ENCODE peak calls at places on chromosomes 12 and 14, in four cellular contexts. One of them, this sample, is unnamed.

GRCh38 chr12:131280426-131280825 is 326.7 kb downstream of the ADGRD1 start:
- DNase-seq in HepG2: no peak
- DNase-seq in GM12878: no peak
- DNase-seq in HEK293T: no peak
- DNase-seq in this sample: no peak

GRCh38 chr12:62224601-62225000 is 35.6 kb upstream of the USP15 start:
- DNase-seq in HepG2: no peak
- DNase-seq in HEK293T: no peak
- DNase-seq in GM12878: no peak
- DNase-seq in this sample: no peak

GRCh38 chr14:104526723-104527645 is 52.6 kb upstream of the C14orf180 start:
- DNase-seq in HEK293T: no peak
- DNase-seq in HepG2: no peak
- DNase-seq in GM12878: no peak
- DNase-seq in this sample: no peak

GRCh38 chr14:105935384-105935783 is 409.0 kb downstream of the TMEM121 start:
- DNase-seq in GM12878: no peak
- DNase-seq in HEK293T: no peak
- DNase-seq in HepG2: no peak
- DNase-seq in this sample: no peak

GRCh38 chr14:59870277-59871165 is at the start of gene RTN1:
- DNase-seq in GM12878: no peak
- DNase-seq in HepG2: no peak
- DNase-seq in HEK293T: peak; percentile 69
- DNase-seq in this sample: no peak

GRCh38 chr12:85191-85666 is 18.7 kb downstream of the IQSEC3 start:
- DNase-seq in HEK293T: no peak
- DNase-seq in HepG2: no peak
- DNase-seq in GM12878: no peak
- DNase-seq in this sample: no peak

GRCh38 chr14:101791919-101792572 is 30.5 kb downstream of the PPP2R5C start:
- DNase-seq in HepG2: no peak
- DNase-seq in HEK293T: no peak
- DNase-seq in GM12878: no peak
- DNase-seq in this sample: no peak

GRCh38 chr12:7966558-7966957 is 30.6 kb upstream of the SLC2A3 start:
- DNase-seq in HepG2: no peak
- DNase-seq in HEK293T: no peak
- DNase-seq in GM12878: no peak
- DNase-seq in this sample: no peak

GRCh38 chr14:106872619-106873446 is 1346.5 kb downstream of the TMEM121 start:
- DNase-seq in GM12878: no peak
- DNase-seq in HepG2: peak; percentile 84
- DNase-seq in HEK293T: peak; percentile 20
- DNase-seq in this sample: peak; percentile 17

GRCh38 chr12:97640826-97641225 is 178.2 kb downstream of the RMST start:
- DNase-seq in HEK293T: no peak
- DNase-seq in GM12878: no peak
- DNase-seq in HepG2: no peak
- DNase-seq in this sample: no peak

GRCh38 chr14:65916055-65916454 is 503.5 kb downstream of the FUT8 start:
- DNase-seq in HEK293T: no peak
- DNase-seq in HepG2: no peak
- DNase-seq in GM12878: no peak
- DNase-seq in this sample: no peak

GRCh38 chr12:58420496-58420895 is 479.1 kb downstream of the ATP23 start:
- DNase-seq in HepG2: no peak
- DNase-seq in HEK293T: no peak
- DNase-seq in GM12878: no peak
- DNase-seq in this sample: no peak

GRCh38 chr12:118287728-118288127 is 85.0 kb downstream of the TAOK3 start:
- DNase-seq in GM12878: no peak
- DNase-seq in HEK293T: no peak
- DNase-seq in HepG2: no peak
- DNase-seq in this sample: no peak

GRCh38 chr12:6963016-6963731 is 7.3 kb downstream of the PHB2 start:
- DNase-seq in HEK293T: no peak
- DNase-seq in GM12878: no peak
- DNase-seq in HepG2: no peak
- DNase-seq in this sample: no peak

GRCh38 chr12:5376591-5377207 is 55.2 kb upstream of the NTF3 start:
- DNase-seq in GM12878: no peak
- DNase-seq in HEK293T: no peak
- DNase-seq in HepG2: no peak
- DNase-seq in this sample: no peak

GRCh38 chr14:65352964-65353530 is 59.5 kb upstream of the FUT8 start:
- DNase-seq in GM12878: no peak
- DNase-seq in HEK293T: no peak
- DNase-seq in HepG2: no peak
- DNase-seq in this sample: no peak

GRCh38 chr14:64721391-64721791 is 17.2 kb downstream of the PLEKHG3 start:
- DNase-seq in HEK293T: no peak
- DNase-seq in HepG2: no peak
- DNase-seq in GM12878: no peak
- DNase-seq in this sample: no peak

GRCh38 chr12:90099288-90099687 is 390.6 kb upstream of the ATP2B1 start:
- DNase-seq in GM12878: no peak
- DNase-seq in HepG2: no peak
- DNase-seq in HEK293T: no peak
- DNase-seq in this sample: no peak

GRCh38 chr14:74649167-74649566 is 37.1 kb upstream of the LTBP2 start:
- DNase-seq in HepG2: no peak
- DNase-seq in GM12878: no peak
- DNase-seq in HEK293T: no peak
- DNase-seq in this sample: peak; percentile 41

GRCh38 chr14:50530794-50531193 is 1.6 kb downstream of the MAP4K5 start:
- DNase-seq in HepG2: no peak
- DNase-seq in HEK293T: no peak
- DNase-seq in GM12878: no peak
- DNase-seq in this sample: no peak

GRCh38 chr12:121238604-121239334 is 28.8 kb downstream of the P2RX4 start:
- DNase-seq in GM12878: no peak
- DNase-seq in HepG2: no peak
- DNase-seq in HEK293T: no peak
- DNase-seq in this sample: no peak

GRCh38 chr14:65073605-65074201 is 28.6 kb downstream of the MAX start:
- DNase-seq in HepG2: peak; percentile 45
- DNase-seq in HEK293T: no peak
- DNase-seq in GM12878: no peak
- DNase-seq in this sample: no peak

GRCh38 chr12:95614384-95614982 is 63.2 kb upstream of the USP44 start:
- DNase-seq in GM12878: no peak
- DNase-seq in HEK293T: no peak
- DNase-seq in HepG2: no peak
- DNase-seq in this sample: no peak

GRCh38 chr12:76346798-76347420 is 1.3 kb downstream of the BBS10 start:
- DNase-seq in HEK293T: peak; percentile 11
- DNase-seq in GM12878: peak; percentile 25
- DNase-seq in HepG2: peak; percentile 50
- DNase-seq in this sample: no peak
- TF ChIP-seq FOXK2 in HEK293T: no peak
- TF ChIP-seq FOXK2 in GM12878: no peak
- TF ChIP-seq FOXK2 in HepG2: no peak
- TF ChIP-seq FOXK2 in this sample: no peak

DNA sequence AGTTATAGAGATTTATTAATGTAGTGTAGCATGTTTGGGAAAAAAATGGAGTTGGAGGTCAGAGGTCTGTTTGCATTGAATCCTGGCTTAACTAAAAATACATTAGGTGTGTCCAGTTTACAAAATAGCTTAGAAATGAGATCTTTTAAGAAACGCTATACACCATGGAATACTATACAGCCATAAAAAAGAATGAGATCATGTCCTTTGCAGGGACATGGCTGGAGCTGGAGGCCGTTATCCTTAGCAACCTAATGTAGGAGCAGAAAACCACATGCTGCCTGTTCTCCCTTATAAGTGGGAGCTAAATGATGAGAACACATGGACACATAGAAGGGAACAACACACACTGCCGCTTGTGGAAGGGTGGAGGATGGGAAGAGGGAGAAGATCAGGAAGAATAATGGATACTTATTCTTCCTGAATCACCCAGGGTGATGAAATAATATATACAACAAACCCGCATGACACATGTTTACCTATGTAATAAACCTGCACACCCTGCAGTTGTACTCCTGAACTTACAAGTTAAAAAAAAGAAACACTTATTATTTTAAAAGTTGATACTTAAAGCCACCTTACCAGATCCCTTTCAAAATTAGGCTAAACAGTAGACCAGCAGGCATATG is 14.0 kb upstream of the MYRFL start:
- DNase-seq in HEK293T: no peak
- DNase-seq in GM12878: no peak
- DNase-seq in HepG2: no peak
- DNase-seq in this sample: no peak
- TF ChIP-seq FOXK2 in HEK293T: no peak
- TF ChIP-seq FOXK2 in GM12878: no peak
- TF ChIP-seq FOXK2 in HepG2: no peak
- TF ChIP-seq FOXK2 in this sample: no peak

GRCh38 chr14:95397325-95397724 is 77.6 kb upstream of the CLMN start:
- DNase-seq in HEK293T: no peak
- DNase-seq in GM12878: no peak
- DNase-seq in HepG2: no peak
- DNase-seq in this sample: no peak

GRCh38 chr14:95398630-95399547 is 79.2 kb upstream of the CLMN start:
- DNase-seq in HEK293T: no peak
- DNase-seq in GM12878: no peak
- DNase-seq in HepG2: peak; percentile 76
- DNase-seq in this sample: no peak

GRCh38 chr14:95394297-95394891 is 74.7 kb upstream of the CLMN start:
- DNase-seq in GM12878: no peak
- DNase-seq in HepG2: no peak
- DNase-seq in HEK293T: no peak
- DNase-seq in this sample: no peak

GRCh38 chr14:95394981-95395737 is 75.5 kb upstream of the CLMN start:
- DNase-seq in HepG2: no peak
- DNase-seq in HEK293T: no peak
- DNase-seq in GM12878: no peak
- DNase-seq in this sample: no peak

GRCh38 chr14:95396221-95396620 is 76.5 kb upstream of the CLMN start:
- DNase-seq in HepG2: no peak
- DNase-seq in HEK293T: no peak
- DNase-seq in GM12878: no peak
- DNase-seq in this sample: no peak
- TF ChIP-seq FOXK2 in HepG2: no peak
- TF ChIP-seq FOXK2 in HEK293T: no peak
- TF ChIP-seq FOXK2 in GM12878: no peak
- TF ChIP-seq FOXK2 in this sample: no peak

DNA sequence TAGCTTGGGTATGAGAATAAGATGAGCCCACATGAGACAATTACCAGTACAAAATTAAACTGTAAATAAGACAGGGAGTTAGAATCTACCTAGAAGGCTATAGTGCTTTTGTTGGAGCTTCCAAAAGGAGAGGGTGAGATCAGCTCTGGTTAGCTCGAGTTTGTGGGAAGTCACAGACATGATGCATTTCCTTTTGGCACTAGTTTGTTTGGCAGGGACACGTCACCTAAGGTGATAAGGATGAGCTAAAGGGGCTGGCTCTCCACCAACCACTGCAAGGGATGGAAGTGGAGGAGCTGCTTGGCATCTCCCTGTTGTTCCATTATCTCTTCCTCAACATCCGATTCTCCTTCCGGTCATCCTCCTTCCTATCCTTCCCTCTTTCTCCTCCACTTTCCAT is 48.6 kb upstream of the CPM start:
- DNase-seq in HepG2: no peak
- DNase-seq in HEK293T: no peak
- DNase-seq in GM12878: no peak
- DNase-seq in this sample: no peak
- TF ChIP-seq FOXK2 in HepG2: no peak
- TF ChIP-seq FOXK2 in HEK293T: no peak
- TF ChIP-seq FOXK2 in GM12878: no peak
- TF ChIP-seq FOXK2 in this sample: no peak

GRCh38 chr14:31208546-31209424 is 1.2 kb upstream of the HECTD1 start:
- DNase-seq in HEK293T: no peak
- DNase-seq in HepG2: no peak
- DNase-seq in GM12878: no peak
- DNase-seq in this sample: no peak
- TF ChIP-seq FOXK2 in HEK293T: no peak
- TF ChIP-seq FOXK2 in HepG2: no peak
- TF ChIP-seq FOXK2 in GM12878: no peak
- TF ChIP-seq FOXK2 in this sample: no peak

DNA sequence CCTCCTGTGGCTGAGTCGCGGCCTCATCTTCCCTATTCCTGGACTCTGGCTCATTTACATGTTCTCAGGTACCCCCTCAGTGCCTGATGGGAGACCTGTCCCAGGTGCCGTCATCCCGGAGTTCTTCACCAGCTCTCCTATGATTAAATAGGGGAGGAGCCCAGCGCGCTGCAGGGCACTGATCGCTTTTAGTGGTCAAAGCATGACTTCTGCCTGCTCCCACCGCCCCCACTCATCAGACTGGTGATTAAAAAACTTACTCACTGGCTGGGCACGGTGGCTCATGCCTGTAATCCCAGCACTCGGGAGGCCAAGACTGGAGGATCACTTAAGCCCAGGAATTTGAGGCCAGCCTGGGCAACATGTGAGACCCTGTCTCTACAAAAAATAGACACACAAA is 85.9 kb downstream of the FOXN4 start:
- DNase-seq in HepG2: no peak
- DNase-seq in HEK293T: no peak
- DNase-seq in GM12878: no peak
- DNase-seq in this sample: no peak
- TF ChIP-seq FOXK2 in HepG2: no peak
- TF ChIP-seq FOXK2 in HEK293T: no peak
- TF ChIP-seq FOXK2 in GM12878: no peak
- TF ChIP-seq FOXK2 in this sample: no peak

DNA sequence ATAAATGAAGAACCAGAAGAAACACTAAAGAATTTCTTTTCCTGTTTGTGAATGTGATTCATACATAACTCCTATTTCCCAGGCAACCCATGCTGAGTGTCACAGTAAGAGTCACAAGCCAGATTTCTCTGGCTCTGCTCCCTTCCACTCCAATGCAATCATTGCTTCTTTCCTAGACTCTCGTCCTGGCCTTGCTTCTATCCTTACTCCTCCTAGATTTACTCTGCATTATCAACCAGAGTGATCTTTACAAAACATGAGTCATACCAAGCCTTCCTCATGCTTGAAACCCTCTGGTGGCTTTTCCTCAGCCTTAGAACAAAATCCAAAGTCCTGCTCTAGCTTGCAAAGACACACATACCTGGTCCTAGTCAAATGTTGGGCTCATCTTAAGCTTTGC is 13.3 kb downstream of the IL22 start:
- DNase-seq in HEK293T: no peak
- DNase-seq in GM12878: no peak
- DNase-seq in HepG2: no peak
- DNase-seq in this sample: peak; percentile 22
- TF ChIP-seq FOXK2 in HEK293T: no peak
- TF ChIP-seq FOXK2 in GM12878: no peak
- TF ChIP-seq FOXK2 in HepG2: no peak
- TF ChIP-seq FOXK2 in this sample: no peak

GRCh38 chr14:21653331-21653885 is at the start of gene OR4E2:
- DNase-seq in GM12878: no peak
- DNase-seq in HepG2: no peak
- DNase-seq in HEK293T: no peak
- DNase-seq in this sample: no peak
- TF ChIP-seq FOXK2 in GM12878: no peak
- TF ChIP-seq FOXK2 in HepG2: no peak
- TF ChIP-seq FOXK2 in HEK293T: no peak
- TF ChIP-seq FOXK2 in this sample: no peak

This sample was measured in K562.